ENCODE peak calls at places on chromosome 6, in four cellular contexts. T, G, P and X are unnamed samples.

GRCh38 chr6:89582669-89583325 is 55.8 kb downstream of the LYRM2 start:
- DNase-seq in T (no peak), G (no peak), P (no peak), X (no peak)

GRCh38 chr6:88179692-88180091 is 13.5 kb upstream of the CNR1 start:
- DNase-seq in T (no peak), G (no peak), P (no peak), X (no peak)

GRCh38 chr6:25318589-25318988 is 39.4 kb downstream of the CARMIL1 start:
- DNase-seq in T (no peak), G (no peak), P (no peak), X (no peak)

GRCh38 chr6:46234156-46234556 is 63.4 kb upstream of the ENPP5 start:
- DNase-seq in T (no peak), G (no peak), P (no peak), X (no peak)

GRCh38 chr6:87378947-87379346 is 28.8 kb upstream of the CFAP206 start:
- DNase-seq in T (no peak), G (no peak), P (no peak), X (no peak)

GRCh38 chr6:123524781-123525180 is 112.0 kb downstream of the TRDN start:
- DNase-seq in T (no peak), G (no peak), P (no peak), X (no peak)

GRCh38 chr6:32047855-32048766 is 9.9 kb downstream of the CYP21A2 start:
- DNase-seq in T (peak; percentile 45), G (no peak), P (peak; percentile 77), X (no peak)

GRCh38 chr6:34248198-34248726 is 544 bp downstream of the SMIM29 start:
- DNase-seq in T (no peak), G (no peak), P (peak; percentile 59), X (no peak)

GRCh38 chr6:165653607-165654006 is 9.4 kb downstream of the PDE10A start:
- DNase-seq in T (no peak), G (no peak), P (no peak), X (no peak)

GRCh38 chr6:151452750-151453427 is 963 bp upstream of the RMND1 start:
- DNase-seq in T (no peak), G (no peak), P (peak; percentile 76), X (no peak)

GRCh38 chr6:32973144-32973854 is 4.9 kb downstream of the BRD2 start:
- DNase-seq in T (no peak), G (no peak), P (peak; percentile 65), X (no peak)

GRCh38 chr6:111591901-111592461 is 13.7 kb downstream of the TRAF3IP2 start:
- DNase-seq in T (no peak), G (no peak), P (peak; percentile 62), X (peak; percentile 80)